ENCODE peak calls at places on chromosome 10, in five cellular contexts. Z is left lung, N is endothelial cell of umbilical vein, O is kidney, K is breast epithelium. P is an unnamed sample. For H3K4me1, the result is how much of the 10 kb centered on the place peaks cover.

GRCh38 chr10:19904202-19904661 is 88.0 kb downstream of the PLXDC2 start:
- DNase-seq in Z (no peak), N (no peak), O (no peak), K (no peak), P (no peak)

GRCh38 chr10:91163709-91164474 is 56.6 kb upstream of the PCGF5 start:
- DNase-seq in Z (peak), N (peak), O (peak), K (peak), P (peak)

GRCh38 chr10:21297525-21298383 is 227.7 kb downstream of the SKIDA1 start:
- DNase-seq in Z (no peak), N (no peak), O (no peak), K (no peak), P (no peak)

GRCh38 chr10:62037890-62038608 is 136.6 kb downstream of the ARID5B start:
- DNase-seq in Z (no peak), N (no peak), O (no peak), K (no peak), P (peak)

GRCh38 chr10:1123198-1123597 is 67.0 kb downstream of the WDR37 start:
- DNase-seq in Z (no peak), N (peak), O (no peak), K (no peak), P (no peak)

GRCh38 chr10:29634764-29635625 is at the start of gene SVIL:
- DNase-seq in Z (no peak), N (peak), O (peak), K (peak), P (no peak)

GRCh38 chr10:68330852-68331454 is 911 bp upstream of the HNRNPH3 start:
- DNase-seq in Z (peak), N (no peak), O (peak), K (peak), P (no peak)

GRCh38 chr10:91883549-91884542 is 25.4 kb downstream of the FGFBP3 start:
- DNase-seq in Z (no peak), N (no peak), O (no peak), K (peak), P (no peak)

GRCh38 chr10:126380352-126381076 is 7.8 kb downstream of the ADAM12 start:
- DNase-seq in Z (no peak), N (no peak), O (no peak), K (no peak), P (no peak)

GRCh38 chr10:35356725-35357092 is 20.4 kb downstream of the CCNY start:
- DNase-seq in Z (no peak), N (no peak), O (no peak), K (no peak), P (no peak)

GRCh38 chr10:114458216-114458615 is 53.9 kb upstream of the AFAP1L2 start:
- DNase-seq in Z (no peak), N (no peak), O (no peak), K (no peak), P (no peak)

GRCh38 chr10:69407621-69408301 is 9.0 kb downstream of the TACR2 start:
- DNase-seq in Z (no peak), N (peak), O (peak), K (peak), P (no peak)

GRCh38 chr10:46516660-46517416 is 39.6 kb downstream of the GPRIN2 start:
- DNase-seq in Z (no peak), N (peak), O (no peak), K (peak), P (peak)

GRCh38 chr10:48448796-48449195 is 142.3 kb downstream of the MAPK8 start:
- DNase-seq in Z (no peak), N (peak), O (peak), K (no peak), P (no peak)

GRCh38 chr10:21593986-21594385 is 60.0 kb downstream of the MLLT10 start:
- DNase-seq in Z (no peak), N (no peak), O (no peak), K (no peak), P (no peak)

GRCh38 chr10:69838853-69839252 is 37.1 kb downstream of the COL13A1 start:
- DNase-seq in Z (no peak), N (peak), O (no peak), K (no peak), P (peak)

GRCh38 chr10:101388671-101389276 is 34.8 kb downstream of the BTRC start:
- DNase-seq in Z (no peak), N (no peak), O (no peak), K (no peak), P (no peak)

GRCh38 chr10:4596951-4597350 is 229.1 kb upstream of the AKR1E2 start:
- DNase-seq in Z (no peak), N (no peak), O (no peak), K (no peak), P (no peak)

GRCh38 chr10:95133016-95133752 is 60.9 kb upstream of the ACSM6 start:
- DNase-seq in Z (no peak), N (peak), O (no peak), K (peak), P (peak)

GRCh38 chr10:62248465-62248864 is 20.2 kb downstream of the RTKN2 start:
- DNase-seq in Z (no peak), N (peak), O (no peak), K (no peak), P (no peak)

GRCh38 chr10:60139798-60140566 is 233.6 kb upstream of the CCDC6 start:
- DNase-seq in Z (no peak), N (peak), O (no peak), K (no peak), P (peak)

GRCh38 chr10:107056160-107056559 is 108.3 kb downstream of the SORCS1 start:
- DNase-seq in Z (no peak), N (no peak), O (no peak), K (no peak), P (no peak)

GRCh38 chr10:63068246-63068645 is 64.9 kb upstream of the NRBF2 start:
- DNase-seq in Z (no peak), N (no peak), O (no peak), K (no peak), P (no peak)

GRCh38 chr10:127951861-127952574 is 45.1 kb downstream of the PTPRE start:
- DNase-seq in Z (no peak), N (no peak), O (no peak), K (no peak), P (no peak)

GRCh38 chr10:53469383-53469782 is 696.8 kb upstream of the MBL2 start:
- DNase-seq in Z (no peak), N (no peak), O (no peak), K (no peak), P (no peak)

GRCh38 chr10:9254353-9254752 is 1199.9 kb downstream of the GATA3 start:
- DNase-seq in Z (no peak), N (no peak), O (no peak), K (no peak), P (no peak)
- H3K27ac ChIP-seq in Z (no peak), N (no peak), O (no peak), K (no peak), P (no peak)

GRCh38 chr10:132447446-132448247 is 50.6 kb downstream of the PWWP2B start:
- DNase-seq in Z (peak), N (no peak), O (peak), K (peak), P (peak)
- H3K4me1 ChIP-seq in Z (under half), N (under half), O (under half), K (under half), P (half or more)

GRCh38 chr10:93788413-93789208 is 30.9 kb downstream of the LGI1 start:
- DNase-seq in Z (no peak), N (no peak), O (no peak), K (no peak), P (no peak)

GRCh38 chr10:93796167-93796566 is 38.4 kb downstream of the LGI1 start:
- DNase-seq in Z (no peak), N (no peak), O (no peak), K (no peak), P (no peak)

DNA sequence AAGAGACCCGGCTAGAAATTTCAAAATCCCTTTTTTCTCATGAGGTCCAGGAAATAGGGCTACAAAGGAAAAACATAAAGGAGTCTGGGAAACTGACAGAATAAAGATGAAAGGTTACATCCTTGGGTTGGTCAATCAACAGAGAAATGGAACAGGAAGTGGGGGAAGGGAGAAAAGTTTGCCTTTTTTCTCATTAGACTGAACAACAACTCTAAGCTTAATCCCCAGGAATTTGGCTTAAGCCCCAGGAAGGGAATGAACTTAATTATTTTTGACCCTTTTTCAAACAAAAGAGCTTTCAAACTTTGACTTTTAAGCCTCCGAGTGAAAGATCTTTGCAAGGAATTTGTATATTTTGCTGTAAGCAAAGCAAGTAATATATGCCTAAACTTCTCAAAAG is 32.7 kb downstream of the LGI1 start:
- DNase-seq in Z (no peak), N (no peak), O (no peak), K (no peak), P (no peak)
- H3K27ac ChIP-seq in Z (no peak), N (no peak), O (no peak), K (no peak), P (no peak)

GRCh38 chr10:11870900-11871407 is 47.8 kb downstream of the PROSER2 start:
- DNase-seq in Z (no peak), N (no peak), O (no peak), K (no peak), P (no peak)

GRCh38 chr10:11869211-11869610 is 46.1 kb downstream of the PROSER2 start:
- DNase-seq in Z (no peak), N (no peak), O (no peak), K (no peak), P (no peak)

GRCh38 chr10:11870461-11870780 is 47.3 kb downstream of the PROSER2 start:
- DNase-seq in Z (no peak), N (no peak), O (no peak), K (no peak), P (no peak)

GRCh38 chr10:11869743-11870460 is 46.7 kb downstream of the PROSER2 start:
- DNase-seq in Z (no peak), N (no peak), O (no peak), K (no peak), P (no peak)

GRCh38 chr10:11871470-11871869 is 48.3 kb downstream of the PROSER2 start:
- DNase-seq in Z (no peak), N (peak), O (no peak), K (no peak), P (no peak)
- H3K4me1 ChIP-seq in Z (under half), N (under half), O (under half), K (under half), P (under half)

GRCh38 chr10:80280071-80280800 is 9.2 kb downstream of the MAT1A start:
- DNase-seq in Z (no peak), N (no peak), O (no peak), K (no peak), P (no peak)
- H3K27ac ChIP-seq in Z (no peak), N (no peak), O (no peak), K (no peak), P (no peak)

DNA sequence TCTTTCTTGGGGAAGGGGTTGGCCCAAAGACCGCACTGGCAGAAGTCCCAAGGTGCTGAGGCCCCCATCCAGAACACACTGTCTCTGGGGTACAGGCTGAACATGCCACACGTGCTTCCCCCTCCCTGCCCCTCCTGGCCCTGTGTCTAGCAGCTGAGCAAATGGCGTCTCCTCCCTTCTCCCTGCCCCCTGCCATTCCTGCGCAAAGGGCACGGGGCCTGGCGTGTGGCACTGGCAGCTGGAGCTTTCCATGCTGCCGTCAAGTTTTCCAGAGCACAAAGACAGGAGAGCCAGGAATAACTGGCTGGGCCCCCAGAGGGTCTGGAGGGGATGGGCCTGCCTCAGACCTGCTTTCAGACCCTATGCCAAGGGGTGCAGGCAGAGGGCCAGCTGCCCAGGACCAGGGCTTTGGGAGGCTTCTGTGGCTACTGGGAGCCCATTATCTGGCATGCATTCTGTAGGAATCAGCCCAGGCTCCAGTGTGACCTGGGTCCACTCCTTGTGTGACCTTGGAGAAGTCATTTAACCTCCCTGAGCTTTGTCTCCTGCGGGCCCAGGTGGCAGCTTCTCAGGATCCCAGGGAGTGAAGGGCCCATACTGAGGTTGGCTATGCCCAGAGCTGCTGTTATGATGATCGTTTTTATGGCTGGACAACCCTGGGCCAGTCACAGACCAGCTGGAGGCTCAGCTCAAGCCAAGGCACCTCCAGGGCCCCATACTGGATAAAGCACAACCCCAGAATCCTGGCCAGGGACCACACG is 710 bp upstream of the LDB3 start:
- DNase-seq in Z (no peak), N (no peak), O (no peak), K (no peak), P (no peak)
- H3K4me1 ChIP-seq in Z (under half), N (under half), O (under half), K (under half), P (half or more)

GRCh38 chr10:118308664-118309063 is 33.5 kb downstream of the FAM204A start:
- DNase-seq in Z (no peak), N (no peak), O (no peak), K (no peak), P (no peak)
- H3K27ac ChIP-seq in Z (no peak), N (no peak), O (no peak), K (no peak), P (no peak)

GRCh38 chr10:71752391-71753090 is 20.8 kb downstream of the VSIR start:
- DNase-seq in Z (no peak), N (no peak), O (peak), K (no peak), P (no peak)
- H3K4me1 ChIP-seq in Z (under half), N (under half), O (under half), K (under half), P (under half)

P was measured in PC-9.